ENCODE peak calls at places on chromosomes 6 and 20, in four cellular contexts. R, C, P and B are unnamed samples. For H3K27me3, the result is how much of the 10 kb centered on the place peaks cover.

GRCh38 chr6:147621280-147621679 is 112.8 kb downstream of the SAMD5 start:
- DNase-seq in R (no peak), P (peak), C (peak), B (no peak)

GRCh38 chr20:1075564-1075963 is 42.8 kb upstream of the PSMF1 start:
- DNase-seq in C (no peak), R (no peak), P (no peak), B (no peak)

GRCh38 chr20:60062431-60063336 is 104.5 kb downstream of the CDH26 start:
- DNase-seq in C (no peak), P (peak), R (no peak), B (no peak)

GRCh38 chr6:13508711-13509705 is 21.6 kb upstream of the GFOD1 start:
- DNase-seq in C (no peak), P (no peak), R (no peak), B (no peak)

GRCh38 chr20:51193066-51193772 is 170.3 kb upstream of the KCNG1 start:
- DNase-seq in C (no peak), R (peak), P (no peak), B (no peak)

GRCh38 chr6:156816505-156816904 is 39.3 kb downstream of the ARID1B start:
- DNase-seq in P (no peak), C (no peak), R (no peak), B (no peak)

GRCh38 chr6:52929321-52930164 is 20.0 kb upstream of the GSTA3 start:
- DNase-seq in P (no peak), R (peak), C (peak), B (no peak)

GRCh38 chr20:39298566-39299501 is 336.7 kb downstream of the DHX35 start:
- DNase-seq in C (no peak), R (no peak), P (no peak), B (no peak)

GRCh38 chr20:49279677-49280462 is 2.0 kb upstream of the ZNFX1 start:
- DNase-seq in R (no peak), C (no peak), P (no peak), B (no peak)

GRCh38 chr20:36281785-36282380 is 24.3 kb upstream of the DLGAP4 start:
- DNase-seq in P (no peak), C (no peak), R (no peak), B (no peak)

GRCh38 chr20:21302645-21303060 is 478 bp upstream of the XRN2 start:
- DNase-seq in R (no peak), C (no peak), P (no peak), B (no peak)

GRCh38 chr6:35594503-35595186 is 81.9 kb upstream of the TULP1 start:
- DNase-seq in R (no peak), C (no peak), P (no peak), B (no peak)

GRCh38 chr20:61502433-61502832 is 250.4 kb downstream of the CDH4 start:
- DNase-seq in P (no peak), R (peak), C (no peak), B (no peak)

GRCh38 chr6:106125925-106126435 is 39.8 kb downstream of the PRDM1 start:
- DNase-seq in R (no peak), C (no peak), P (no peak), B (no peak)

GRCh38 chr20:32877507-32877906 is 18.8 kb downstream of the EFCAB8 start:
- DNase-seq in P (no peak), R (no peak), C (peak), B (no peak)

GRCh38 chr6:13478525-13478962 is 8.9 kb downstream of the GFOD1 start:
- DNase-seq in P (no peak), C (no peak), R (no peak), B (no peak)

GRCh38 chr20:45343867-45344721 is 4.1 kb downstream of the SDC4 start:
- DNase-seq in R (peak), P (peak), C (peak), B (peak)

GRCh38 chr6:150207931-150208570 is 65.2 kb downstream of the PPP1R14C start:
- DNase-seq in P (no peak), C (no peak), R (peak), B (no peak)

GRCh38 chr20:33647603-33648395 is 14.3 kb upstream of the C20orf144 start:
- DNase-seq in R (peak), C (no peak), P (no peak), B (no peak)

GRCh38 chr6:154593122-154593521 is 82.6 kb upstream of the CNKSR3 start:
- DNase-seq in R (no peak), P (peak), C (no peak), B (peak)

GRCh38 chr6:131914234-131914633 is 36.9 kb downstream of the CCN2 start:
- DNase-seq in R (peak), P (no peak), C (no peak), B (no peak)

GRCh38 chr6:121335111-121336008 is 1.1 kb upstream of the TBC1D32 start:
- DNase-seq in C (no peak), R (no peak), P (no peak), B (no peak)

GRCh38 chr6:47033029-47033796 is 8.9 kb downstream of the ADGRF1 start:
- DNase-seq in P (no peak), C (no peak), R (no peak), B (no peak)

GRCh38 chr6:167855825-167856425 is 29.2 kb downstream of the AFDN start:
- DNase-seq in R (peak), P (no peak), C (peak), B (peak)

GRCh38 chr20:63978319-63979220 is 872 bp downstream of the SAMD10 start:
- DNase-seq in C (no peak), P (peak), R (peak), B (no peak)

GRCh38 chr20:49984426-49985153 is 1.8 kb downstream of the SNAI1 start:
- DNase-seq in R (no peak), P (no peak), C (no peak), B (no peak)

GRCh38 chr6:104955927-104956662 is 812 bp upstream of the LIN28B start:
- DNase-seq in C (no peak), P (no peak), R (no peak), B (no peak)

GRCh38 chr6:144778773-144779531 is 493.8 kb downstream of the UTRN start:
- DNase-seq in R (peak), P (no peak), C (no peak), B (no peak)
- TF ChIP-seq CTCF in R (peak), P (no peak), C (peak), B (no peak)

DNA sequence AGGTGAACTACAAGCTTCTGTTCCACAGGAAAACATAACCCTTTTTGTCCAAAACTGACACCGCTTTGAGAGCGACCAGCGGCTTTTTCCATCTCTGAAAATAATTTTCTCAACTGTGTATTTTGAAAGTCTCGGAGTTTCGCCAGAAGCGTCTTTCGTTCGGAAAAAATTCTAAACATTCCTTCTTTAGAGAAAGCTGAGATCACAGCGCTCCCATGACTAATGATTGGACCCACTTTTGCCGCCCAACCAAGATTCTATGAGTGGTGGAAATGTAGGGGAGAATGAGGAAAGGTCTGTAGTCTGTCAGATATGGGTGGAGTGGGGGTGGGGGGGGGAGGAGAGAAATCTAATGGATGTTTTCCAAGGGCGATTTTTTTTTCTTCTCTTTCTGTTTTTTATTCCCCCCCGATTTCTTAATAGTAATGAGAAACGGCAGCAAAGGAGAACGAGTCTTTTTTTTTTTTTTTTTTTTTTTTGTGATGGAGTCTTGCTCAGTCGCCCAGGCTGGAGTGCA is 189.3 kb downstream of the TRIM27 start:
- DNase-seq in C (no peak), R (no peak), P (no peak), B (no peak)
- H3K27me3 ChIP-seq in C (under half), R (under half), P (under half), B (half or more)

GRCh38 chr6:125752773-125753172 is 3.3 kb downstream of the HEY2 start:
- DNase-seq in P (no peak), C (no peak), R (no peak), B (no peak)

GRCh38 chr6:125751334-125751916 is 2.0 kb downstream of the HEY2 start:
- DNase-seq in R (no peak), C (no peak), P (no peak), B (no peak)

GRCh38 chr6:125750692-125751333 is 1.4 kb downstream of the HEY2 start:
- DNase-seq in R (no peak), C (no peak), P (no peak), B (no peak)

GRCh38 chr6:125753937-125754259 is 4.5 kb downstream of the HEY2 start:
- DNase-seq in R (no peak), C (no peak), P (no peak), B (no peak)

GRCh38 chr6:125753218-125753936 is 3.9 kb downstream of the HEY2 start:
- DNase-seq in P (no peak), R (no peak), C (no peak), B (no peak)
- H3K4me3 ChIP-seq in P (no peak), R (no peak), C (no peak), B (no peak)

DNA sequence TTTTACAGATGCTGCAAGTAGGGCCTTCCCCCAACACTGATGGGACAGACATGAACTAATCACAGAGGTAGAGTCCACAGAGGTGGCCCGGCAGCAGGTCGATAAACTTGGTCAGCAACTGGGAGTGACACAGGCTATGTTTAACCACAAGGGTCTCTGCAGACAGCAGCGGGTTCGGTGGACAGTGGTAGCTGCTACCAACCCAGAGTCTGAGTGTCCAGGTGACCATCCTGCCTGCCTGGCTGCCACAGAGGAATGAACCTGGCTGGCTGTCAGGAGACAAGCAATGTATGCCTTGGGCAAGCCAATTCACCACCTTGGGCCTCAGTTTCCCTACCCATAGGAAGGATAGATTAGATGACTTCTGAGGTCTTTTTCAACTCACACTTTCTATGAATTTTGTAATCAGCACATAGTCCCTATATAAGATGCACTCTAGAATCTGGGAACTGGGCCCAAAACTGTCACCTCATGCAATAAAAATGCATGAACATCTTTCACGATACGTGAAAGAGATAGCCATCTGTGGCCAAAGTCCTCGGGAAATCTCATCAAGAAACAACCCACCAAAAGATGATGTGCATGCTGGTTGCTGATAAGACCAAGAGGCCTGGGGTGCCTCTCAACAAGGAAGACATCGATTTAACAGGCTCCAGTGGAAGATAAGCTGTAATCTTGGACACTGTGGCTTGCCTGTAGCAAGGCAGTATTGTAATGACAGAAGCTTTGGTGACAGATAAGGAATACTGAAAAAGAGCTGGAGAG is 30.5 kb downstream of the MDGA1 start:
- DNase-seq in C (peak), P (no peak), R (no peak), B (no peak)
- TF ChIP-seq CTCF in C (no peak), P (no peak), R (no peak), B (no peak)

DNA sequence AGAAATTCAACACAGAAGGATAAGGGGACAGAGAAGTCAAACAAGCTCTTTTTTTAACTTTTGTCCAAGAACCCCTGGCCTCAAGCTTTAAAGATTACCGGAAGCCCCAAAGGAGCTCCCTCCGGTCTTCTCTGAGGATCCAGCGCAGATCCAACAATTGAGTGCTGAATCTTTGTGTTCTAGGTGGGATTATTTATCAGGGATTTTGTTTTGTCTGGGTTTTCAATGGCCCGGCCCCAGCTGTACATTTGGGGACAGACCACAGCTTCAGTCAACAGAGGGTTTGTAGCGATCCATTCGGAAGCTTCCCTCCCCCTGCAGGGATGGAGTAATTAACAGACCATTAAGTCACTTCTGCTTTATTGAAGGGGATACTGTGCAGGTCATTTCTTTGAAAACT is 7.8 kb downstream of the OLIG3 start:
- DNase-seq in C (no peak), P (no peak), R (no peak), B (no peak)
- H3K27me3 ChIP-seq in C (half or more), P (under half), R (under half), B (half or more)

GRCh38 chr6:12403201-12403826 is 113.2 kb downstream of the EDN1 start:
- DNase-seq in P (no peak), C (no peak), R (peak), B (peak)
- H3K4me3 ChIP-seq in P (no peak), C (no peak), R (no peak), B (no peak)

GRCh38 chr20:10094566-10095173 is 59.9 kb downstream of the ANKEF1 start:
- DNase-seq in C (no peak), R (no peak), P (no peak), B (no peak)
- TF ChIP-seq CTCF in C (no peak), R (peak), P (no peak), B (no peak)

GRCh38 chr6:119327810-119328209 is 21.8 kb downstream of the MAN1A1 start:
- DNase-seq in R (no peak), C (no peak), P (no peak), B (no peak)

GRCh38 chr6:119325559-119326240 is 23.9 kb downstream of the MAN1A1 start:
- DNase-seq in R (no peak), C (no peak), P (no peak), B (no peak)

GRCh38 chr6:119324718-119325117 is 24.8 kb downstream of the MAN1A1 start:
- DNase-seq in C (no peak), R (no peak), P (no peak), B (no peak)

GRCh38 chr6:119328254-119328653 is 21.3 kb downstream of the MAN1A1 start:
- DNase-seq in P (no peak), C (no peak), R (no peak), B (no peak)

DNA sequence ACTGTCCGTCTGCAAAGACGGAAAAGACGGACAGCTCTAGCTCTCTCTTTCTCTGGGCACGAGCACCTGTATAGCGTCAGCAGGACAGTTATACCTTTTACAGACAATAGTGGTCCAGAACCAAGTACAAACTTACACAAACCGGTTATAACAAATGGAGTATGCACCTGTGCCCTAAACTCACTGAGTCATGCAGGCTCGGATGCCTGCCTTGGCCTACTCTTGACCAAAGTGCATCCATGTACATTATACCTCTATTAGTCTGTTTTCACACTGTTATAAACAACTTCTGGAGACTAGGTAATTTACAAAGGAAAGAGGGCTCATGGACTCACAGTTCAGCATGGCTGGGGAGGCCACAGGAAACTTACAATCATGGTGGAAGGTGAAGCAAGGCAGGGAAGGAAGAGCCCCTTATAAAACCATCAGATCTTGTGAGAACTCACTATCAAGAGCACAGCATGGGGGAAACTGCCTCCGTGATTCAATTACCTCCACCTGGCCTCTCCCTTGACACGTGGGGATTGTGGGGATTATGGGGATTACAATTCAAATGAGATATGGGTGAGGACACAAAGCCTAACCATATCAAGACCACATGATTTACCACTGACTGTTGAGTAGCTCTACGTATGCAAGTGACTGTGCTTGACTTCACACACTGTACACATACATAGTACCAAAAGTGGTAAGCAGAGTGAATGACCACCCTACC is 23.1 kb downstream of the MAN1A1 start:
- DNase-seq in R (no peak), C (no peak), P (no peak), B (no peak)
- H3K27me3 ChIP-seq in R (under half), C (under half), P (under half), B (under half)